ENCODE peak calls at places on chromosomes 13 and 19, in five cellular contexts. T, J, R, S and K are unnamed samples.

GRCh38 chr19:54439174-54439851 is 9.7 kb upstream of the LENG8 start:
- DNase-seq in T (peak; percentile 28), J (peak; percentile 77), R (no peak), S (no peak), K (peak; percentile 56)

GRCh38 chr13:46134961-46135522 is 30.2 kb upstream of the CPB2 start:
- DNase-seq in T (peak; percentile 9), J (no peak), R (no peak), S (no peak), K (no peak)

GRCh38 chr13:51843529-51843928 is 1.4 kb downstream of the TMEM272 start:
- DNase-seq in T (no peak), J (no peak), R (no peak), S (no peak), K (no peak)

GRCh38 chr19:18502633-18503294 is 19.1 kb downstream of the ELL start:
- DNase-seq in T (no peak), J (no peak), R (no peak), S (no peak), K (no peak)

GRCh38 chr13:50731400-50731799 is 112.1 kb downstream of the DLEU7 start:
- DNase-seq in T (peak; percentile 63), J (no peak), R (peak; percentile 65), S (no peak), K (no peak)

GRCh38 chr13:97426695-97427094 is 7.3 kb upstream of the RAP2A start:
- DNase-seq in T (no peak), J (no peak), R (no peak), S (no peak), K (no peak)

GRCh38 chr19:49455729-49456128 is 2.7 kb downstream of the ALDH16A1 start:
- DNase-seq in T (no peak), J (no peak), R (peak; percentile 42), S (no peak), K (no peak)

GRCh38 chr19:36894849-36895383 is 21.2 kb downstream of the ZNF829 start:
- DNase-seq in T (no peak), J (no peak), R (no peak), S (no peak), K (no peak)

GRCh38 chr19:16039545-16039944 is 36.8 kb upstream of the TPM4 start:
- DNase-seq in T (no peak), J (no peak), R (no peak), S (no peak), K (no peak)

GRCh38 chr13:73767747-73768315 is 366.4 kb downstream of the KLF12 start:
- DNase-seq in T (no peak), J (peak; percentile 53), R (no peak), S (no peak), K (peak; percentile 54)

GRCh38 chr19:40798223-40798996 is 581 bp upstream of the EGLN2 start:
- DNase-seq in T (peak; percentile 100), J (peak; percentile 100), R (peak; percentile 99), S (peak; percentile 100), K (peak; percentile 100)

GRCh38 chr13:42660367-42660965 is 86.5 kb downstream of the TNFSF11 start:
- DNase-seq in T (peak; percentile 52), J (no peak), R (peak; percentile 63), S (no peak), K (no peak)

GRCh38 chr13:31046711-31047279 is 114.3 kb downstream of the TEX26 start:
- DNase-seq in T (peak; percentile 75), J (peak; percentile 34), R (peak; percentile 19), S (no peak), K (peak; percentile 91)

GRCh38 chr19:41595258-41595889 is 19.4 kb downstream of the CEACAM21 start:
- DNase-seq in T (peak; percentile 79), J (peak; percentile 69), R (peak; percentile 86), S (no peak), K (peak; percentile 87)

GRCh38 chr19:40370997-40371801 is 18.8 kb downstream of the HIPK4 start:
- DNase-seq in T (no peak), J (no peak), R (no peak), S (no peak), K (peak; percentile 26)

GRCh38 chr13:78098249-78098648 is 179.6 kb upstream of the EDNRB start:
- DNase-seq in T (no peak), J (no peak), R (no peak), S (no peak), K (no peak)

GRCh38 chr13:20161275-20161950 is 561 bp upstream of the GJA3 start:
- DNase-seq in T (no peak), J (no peak), R (no peak), S (no peak), K (peak; percentile 50)

GRCh38 chr19:4034048-4035017 is 26.8 kb downstream of the PIAS4 start:
- DNase-seq in T (no peak), J (no peak), R (no peak), S (no peak), K (no peak)

GRCh38 chr19:10747271-10747670 is 29.4 kb downstream of the DNM2 start:
- DNase-seq in T (no peak), J (no peak), R (no peak), S (no peak), K (no peak)

GRCh38 chr13:66200555-66200954 is 1029.6 kb downstream of the PCDH9 start:
- DNase-seq in T (no peak), J (no peak), R (peak; percentile 10), S (no peak), K (no peak)
- TF ChIP-seq CTCF in T (no peak), J (no peak), R (peak; percentile 1), S (no peak), K (no peak)

DNA sequence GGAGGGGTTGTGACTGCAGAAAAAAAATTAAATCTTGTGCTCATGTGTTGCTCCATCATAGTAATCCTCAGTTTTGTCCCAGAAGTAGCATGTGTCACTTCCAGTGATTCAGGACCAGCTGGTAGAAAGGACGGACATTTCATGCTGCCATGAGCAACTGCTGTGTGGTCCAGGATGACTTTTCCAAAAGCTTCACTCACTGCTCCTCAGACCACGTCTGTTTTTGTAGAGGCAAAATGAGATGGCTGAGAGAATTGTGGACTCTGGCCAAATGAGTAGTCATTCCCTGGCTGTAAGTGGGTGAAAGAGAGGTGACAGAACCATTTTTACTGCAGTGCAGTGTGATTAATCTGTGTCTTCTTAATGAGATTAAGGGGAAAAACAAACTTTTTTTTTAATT is 71.3 kb downstream of the ITGBL1 start:
- DNase-seq in T (peak; percentile 68), J (no peak), R (peak; percentile 97), S (no peak), K (peak; percentile 65)
- TF ChIP-seq CTCF in T (no peak), J (no peak), R (no peak), S (no peak), K (no peak)

DNA sequence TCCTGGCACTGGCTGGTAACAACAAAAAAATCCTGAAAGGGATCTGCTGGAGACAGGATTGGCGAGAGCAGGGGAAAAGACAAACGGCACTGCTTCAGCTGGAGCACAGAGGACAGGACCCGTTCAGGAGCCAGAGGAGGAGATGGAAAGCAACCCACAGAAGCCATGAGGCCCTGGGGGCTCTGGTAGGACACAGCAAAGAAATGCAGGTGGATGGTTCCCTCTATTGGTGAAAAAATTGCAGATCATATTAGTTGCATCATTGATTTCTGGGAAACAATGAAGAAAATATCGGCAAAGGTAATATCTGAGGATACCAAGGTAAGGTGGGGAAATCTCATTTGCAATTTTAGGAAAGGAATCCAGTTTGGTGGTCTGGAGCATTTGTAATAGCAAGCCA is 25.7 kb upstream of the TPP2 start:
- DNase-seq in T (no peak), J (peak; percentile 41), R (no peak), S (no peak), K (peak; percentile 35)
- TF ChIP-seq CTCF in T (no peak), J (peak; percentile 25), R (peak; percentile 21), S (no peak), K (peak; percentile 31)

GRCh38 chr19:29999490-29999889 is 57.5 kb downstream of the URI1 start:
- DNase-seq in T (no peak), J (no peak), R (no peak), S (no peak), K (no peak)

GRCh38 chr19:30003862-30004261 is 61.8 kb downstream of the URI1 start:
- DNase-seq in T (no peak), J (no peak), R (no peak), S (no peak), K (no peak)

GRCh38 chr19:30001301-30001700 is 59.3 kb downstream of the URI1 start:
- DNase-seq in T (no peak), J (no peak), R (no peak), S (no peak), K (no peak)

GRCh38 chr19:30000862-30001261 is 58.8 kb downstream of the URI1 start:
- DNase-seq in T (no peak), J (no peak), R (no peak), S (no peak), K (no peak)

GRCh38 chr19:30001794-30002193 is 59.8 kb downstream of the URI1 start:
- DNase-seq in T (peak; percentile 23), J (no peak), R (no peak), S (no peak), K (peak; percentile 12)
- TF ChIP-seq CTCF in T (no peak), J (no peak), R (no peak), S (no peak), K (peak; percentile 19)